ENCODE peak calls at places on chromosome 10, in six cellular contexts. R is HuH-7; P is glutamatergic neuron; C is activated T-cell treated with anti-CD3 and anti-CD28 coated beads, Interleukin-2, amount 50 U/mL, for 72 hours; H is amniotic stem cell; Q is NCI-H1417. M is an unnamed sample.

GRCh38 chr10:4006051-4006450 is 221.0 kb upstream of the KLF6 start:
- DNase-seq in R (no peak), P (no peak), C (no peak), H (no peak), Q (no peak), M (no peak)

GRCh38 chr10:92965314-92965713 is 95.3 kb upstream of the CYP26C1 start:
- DNase-seq in R (no peak), P (no peak), C (no peak), H (peak; percentile 44), Q (peak; percentile 36), M (peak; percentile 70)

GRCh38 chr10:113476673-113477072 is 76.2 kb upstream of the HABP2 start:
- DNase-seq in R (no peak), P (no peak), C (no peak), H (no peak), Q (no peak), M (no peak)

GRCh38 chr10:42149722-42150427 is 488.5 kb downstream of the ZNF33B start:
- DNase-seq in R (no peak), P (no peak), C (no peak), H (no peak), Q (no peak), M (no peak)

GRCh38 chr10:58839771-58840170 is 327.1 kb downstream of the BICC1 start:
- DNase-seq in R (no peak), P (no peak), C (no peak), H (no peak), Q (no peak), M (no peak)

GRCh38 chr10:63711866-63712716 is 190.9 kb downstream of the REEP3 start:
- DNase-seq in R (no peak), P (peak; percentile 42), C (no peak), H (peak; percentile 67), Q (peak; percentile 51), M (peak; percentile 98)

GRCh38 chr10:84177541-84178386 is 4.2 kb downstream of the GPR15LG start:
- DNase-seq in R (no peak), P (no peak), C (peak; percentile 30), H (no peak), Q (no peak), M (no peak)

GRCh38 chr10:116802474-116802873 is 46.8 kb upstream of the ENO4 start:
- DNase-seq in R (no peak), P (no peak), C (no peak), H (no peak), Q (no peak), M (no peak)

GRCh38 chr10:112955736-112956421 is 5.8 kb downstream of the TCF7L2 start:
- DNase-seq in R (no peak), P (no peak), C (no peak), H (no peak), Q (no peak), M (peak; percentile 93)

GRCh38 chr10:119161680-119162079 is 3.8 kb downstream of the SFXN4 start:
- DNase-seq in R (no peak), P (no peak), C (no peak), H (no peak), Q (no peak), M (peak; percentile 36)

GRCh38 chr10:126867567-126868365 is 37.5 kb upstream of the DOCK1 start:
- DNase-seq in R (no peak), P (no peak), C (no peak), H (peak; percentile 88), Q (no peak), M (peak; percentile 40)

GRCh38 chr10:86366033-86366901 is at the start of gene GRID1:
- DNase-seq in R (peak; percentile 55), P (peak; percentile 79), C (peak; percentile 28), H (no peak), Q (peak; percentile 27), M (no peak)

GRCh38 chr10:15211464-15211979 is 43.0 kb upstream of the NMT2 start:
- DNase-seq in R (no peak), P (no peak), C (no peak), H (peak; percentile 61), Q (no peak), M (peak; percentile 82)

GRCh38 chr10:48833674-48834073 is 106.0 kb downstream of the LRRC18 start:
- DNase-seq in R (no peak), P (no peak), C (no peak), H (no peak), Q (no peak), M (no peak)

GRCh38 chr10:92688927-92689662 is 660 bp upstream of the HHEX start:
- DNase-seq in R (peak; percentile 24), P (peak; percentile 48), C (no peak), H (no peak), Q (peak; percentile 15), M (peak; percentile 6)

GRCh38 chr10:114767589-114768393 is 53.8 kb upstream of the FHIP2A start:
- DNase-seq in R (peak; percentile 51), P (peak; percentile 32), C (peak; percentile 10), H (no peak), Q (peak; percentile 0), M (no peak)

GRCh38 chr10:67606572-67606971 is 89.4 kb downstream of the CTNNA3 start:
- DNase-seq in R (no peak), P (no peak), C (no peak), H (peak; percentile 90), Q (no peak), M (peak; percentile 89)

GRCh38 chr10:133141144-133141962 is 18.7 kb upstream of the KNDC1 start:
- DNase-seq in R (no peak), P (peak; percentile 51), C (no peak), H (no peak), Q (no peak), M (no peak)

GRCh38 chr10:97456034-97456685 is 10.2 kb downstream of the ZDHHC16 start:
- DNase-seq in R (no peak), P (no peak), C (no peak), H (no peak), Q (no peak), M (no peak)

GRCh38 chr10:10804998-10805737 is 212.5 kb upstream of the CELF2 start:
- DNase-seq in R (no peak), P (no peak), C (no peak), H (no peak), Q (no peak), M (peak; percentile 78)

GRCh38 chr10:72886596-72887522 is 6.7 kb upstream of the OIT3 start:
- DNase-seq in R (no peak), P (no peak), C (no peak), H (no peak), Q (no peak), M (no peak)

GRCh38 chr10:11146402-11147171 is 128.9 kb downstream of the CELF2 start:
- DNase-seq in R (no peak), P (no peak), C (no peak), H (no peak), Q (no peak), M (no peak)

GRCh38 chr10:7826971-7827370 is 8.7 kb downstream of the TAF3 start:
- DNase-seq in R (peak; percentile 20), P (peak; percentile 25), C (no peak), H (no peak), Q (no peak), M (peak; percentile 56)

GRCh38 chr10:30160431-30160982 is 101.1 kb upstream of the JCAD start:
- DNase-seq in R (peak; percentile 61), P (no peak), C (no peak), H (no peak), Q (no peak), M (no peak)

GRCh38 chr10:100744136-100744979 is 1.0 kb upstream of the PAX2 start:
- DNase-seq in R (no peak), P (peak; percentile 45), C (peak; percentile 48), H (no peak), Q (no peak), M (no peak)

GRCh38 chr10:90847436-90847835 is 10.4 kb downstream of the HTR7 start:
- DNase-seq in R (no peak), P (no peak), C (no peak), H (no peak), Q (no peak), M (peak; percentile 67)

GRCh38 chr10:60819271-60819670 is 41.0 kb downstream of the CDK1 start:
- DNase-seq in R (no peak), P (no peak), C (no peak), H (no peak), Q (no peak), M (no peak)

GRCh38 chr10:44963772-44964633 is 4.4 kb downstream of the RASSF4 start:
- DNase-seq in R (no peak), P (peak; percentile 89), C (no peak), H (no peak), Q (peak; percentile 56), M (no peak)

GRCh38 chr10:80462277-80462985 is 8.3 kb downstream of the TSPAN14 start:
- DNase-seq in R (no peak), P (no peak), C (no peak), H (no peak), Q (no peak), M (peak; percentile 44)

GRCh38 chr10:26296351-26296750 is 79.8 kb downstream of the GAD2 start:
- DNase-seq in R (no peak), P (no peak), C (no peak), H (no peak), Q (no peak), M (no peak)